ENCODE peak calls at places on chromosome 2, in four cellular contexts. S is posterior vena cava, F is iPS-NIHi11, U is AG04450. V is an unnamed sample.

GRCh38 chr2:156320491-156320896 is 12.0 kb downstream of the NR4A2 start:
- DNase-seq in U (no peak), F (no peak), S (no peak), V (no peak)

GRCh38 chr2:103902347-103902746 is 951.6 kb upstream of the POU3F3 start:
- DNase-seq in U (no peak), S (no peak), F (no peak), V (no peak)

GRCh38 chr2:224646242-224646846 is 61.2 kb upstream of the CUL3 start:
- DNase-seq in S (no peak), F (peak), U (no peak), V (peak)

GRCh38 chr2:96091141-96091710 is 25.1 kb downstream of the ADRA2B start:
- DNase-seq in F (peak), S (peak), U (no peak), V (no peak)

GRCh38 chr2:73250872-73251846 is 17.1 kb downstream of the CCT7 start:
- DNase-seq in U (no peak), F (no peak), S (peak), V (no peak)

GRCh38 chr2:176169711-176170110 is 12.6 kb downstream of the HOXD3 start:
- DNase-seq in F (no peak), U (no peak), S (no peak), V (no peak)

GRCh38 chr2:198717451-198717850 is 740.3 kb downstream of the SATB2 start:
- DNase-seq in U (no peak), F (no peak), S (no peak), V (no peak)

GRCh38 chr2:174544802-174545201 is 52.8 kb downstream of the WIPF1 start:
- DNase-seq in U (no peak), S (no peak), F (no peak), V (no peak)

GRCh38 chr2:79370976-79371550 is 141.8 kb upstream of the CTNNA2 start:
- DNase-seq in F (no peak), S (no peak), U (no peak), V (no peak)

GRCh38 chr2:171630812-171631626 is 56.2 kb upstream of the DYNC1I2 start:
- DNase-seq in F (no peak), S (no peak), U (no peak), V (no peak)

GRCh38 chr2:16398487-16399043 is 267.1 kb downstream of the CYRIA start:
- DNase-seq in F (no peak), U (no peak), S (no peak), V (no peak)

GRCh38 chr2:150610670-150611279 is 123.3 kb upstream of the RND3 start:
- DNase-seq in S (no peak), F (peak), U (no peak), V (no peak)

GRCh38 chr2:168912466-168913170 is 11.5 kb downstream of the G6PC2 start:
- DNase-seq in U (no peak), S (no peak), F (peak), V (peak)

GRCh38 chr2:215277942-215278341 is 33.9 kb upstream of the ATIC start:
- DNase-seq in F (no peak), U (no peak), S (no peak), V (no peak)

GRCh38 chr2:211114826-211115450 is 558.5 kb downstream of the CPS1 start:
- DNase-seq in S (no peak), U (no peak), F (no peak), V (peak)

GRCh38 chr2:618591-618990 is 58.6 kb downstream of the TMEM18 start:
- DNase-seq in U (no peak), S (no peak), F (no peak), V (no peak)

GRCh38 chr2:238761802-238762373 is 86.0 kb upstream of the TWIST2 start:
- DNase-seq in U (no peak), F (peak), S (no peak), V (peak)

GRCh38 chr2:85133751-85134254 is 611 bp downstream of the TCF7L1 start:
- DNase-seq in F (peak), U (no peak), S (peak), V (peak)

GRCh38 chr2:8258406-8258805 is 423.4 kb upstream of the ID2 start:
- DNase-seq in U (no peak), F (no peak), S (no peak), V (no peak)

GRCh38 chr2:176895158-176895557 is 317.4 kb upstream of the HNRNPA3 start:
- DNase-seq in U (no peak), S (no peak), F (no peak), V (no peak)

GRCh38 chr2:33104052-33104623 is 157.4 kb downstream of the LTBP1 start:
- DNase-seq in U (no peak), F (no peak), S (no peak), V (peak)

GRCh38 chr2:129006135-129006885 is 687.6 kb upstream of the HS6ST1 start:
- DNase-seq in S (no peak), F (no peak), U (no peak), V (no peak)

GRCh38 chr2:240796543-240797499 is 23.2 kb downstream of the KIF1A start:
- DNase-seq in F (no peak), S (peak), U (no peak), V (no peak)

GRCh38 chr2:190582761-190583506 is 48.4 kb upstream of the NEMP2 start:
- DNase-seq in F (no peak), U (no peak), S (no peak), V (no peak)

GRCh38 chr2:8548871-8549221 is 133.0 kb upstream of the ID2 start:
- DNase-seq in F (no peak), U (no peak), S (peak), V (no peak)

GRCh38 chr2:127771756-127772155 is 39.2 kb downstream of the WDR33 start:
- DNase-seq in F (no peak), S (no peak), U (peak), V (peak)

GRCh38 chr2:120539937-120540718 is 194.2 kb downstream of the INHBB start:
- DNase-seq in F (peak), U (peak), S (peak), V (peak)

GRCh38 chr2:62455957-62456692 is 49.9 kb downstream of the TMEM17 start:
- DNase-seq in U (no peak), S (no peak), F (no peak), V (peak)